ENCODE peak calls at places on chromosomes 2 and 18, in eight cellular contexts. One of them, this sample, is unnamed. For H3K9me2, the result is how much of the 10 kb centered on the place peaks cover.

GRCh38 chr2:174334781-174335604 is at the start of gene SP9:
- DNase-seq in OCI-LY7: no peak
- DNase-seq in GM23338: peak
- DNase-seq in GM23248: peak
- DNase-seq in HCT116: no peak
- DNase-seq in PC-9: no peak
- DNase-seq in PC-3: no peak
- DNase-seq in SK-N-SH: peak
- DNase-seq in this sample: peak

GRCh38 chr2:146844226-146844990 is 1000.4 kb upstream of the ACVR2A start:
- DNase-seq in OCI-LY7: no peak
- DNase-seq in GM23338: no peak
- DNase-seq in GM23248: peak
- DNase-seq in HCT116: no peak
- DNase-seq in PC-9: no peak
- DNase-seq in PC-3: peak
- DNase-seq in SK-N-SH: no peak
- DNase-seq in this sample: no peak

GRCh38 chr2:218798767-218799504 is 17.0 kb downstream of the CYP27A1 start:
- DNase-seq in OCI-LY7: no peak
- DNase-seq in GM23338: peak
- DNase-seq in GM23248: no peak
- DNase-seq in HCT116: no peak
- DNase-seq in PC-9: no peak
- DNase-seq in PC-3: no peak
- DNase-seq in SK-N-SH: no peak
- DNase-seq in this sample: no peak

GRCh38 chr18:51561821-51562220 is 364.3 kb upstream of the MEX3C start:
- DNase-seq in OCI-LY7: no peak
- DNase-seq in GM23338: no peak
- DNase-seq in GM23248: no peak
- DNase-seq in HCT116: no peak
- DNase-seq in PC-9: no peak
- DNase-seq in PC-3: no peak
- DNase-seq in SK-N-SH: no peak
- DNase-seq in this sample: no peak

GRCh38 chr18:57786038-57786437 is 17.1 kb downstream of the ATP8B1 start:
- DNase-seq in OCI-LY7: no peak
- DNase-seq in GM23338: no peak
- DNase-seq in GM23248: no peak
- DNase-seq in HCT116: no peak
- DNase-seq in PC-9: no peak
- DNase-seq in PC-3: no peak
- DNase-seq in SK-N-SH: no peak
- DNase-seq in this sample: no peak

GRCh38 chr2:171706152-171706803 is 19.0 kb downstream of the DYNC1I2 start:
- DNase-seq in OCI-LY7: peak
- DNase-seq in GM23338: no peak
- DNase-seq in GM23248: peak
- DNase-seq in HCT116: no peak
- DNase-seq in PC-9: no peak
- DNase-seq in PC-3: peak
- DNase-seq in SK-N-SH: peak
- DNase-seq in this sample: peak

GRCh38 chr18:36594621-36595020 is 234.2 kb downstream of the TPGS2 start:
- DNase-seq in OCI-LY7: no peak
- DNase-seq in GM23338: no peak
- DNase-seq in GM23248: no peak
- DNase-seq in HCT116: no peak
- DNase-seq in PC-9: no peak
- DNase-seq in PC-3: no peak
- DNase-seq in SK-N-SH: no peak
- DNase-seq in this sample: no peak

GRCh38 chr18:59718108-59719057 is 21.2 kb upstream of the CCBE1 start:
- DNase-seq in OCI-LY7: no peak
- DNase-seq in GM23338: no peak
- DNase-seq in GM23248: peak
- DNase-seq in HCT116: no peak
- DNase-seq in PC-9: peak
- DNase-seq in PC-3: peak
- DNase-seq in SK-N-SH: peak
- DNase-seq in this sample: no peak

GRCh38 chr18:61466736-61467135 is 133.5 kb downstream of the CDH20 start:
- DNase-seq in OCI-LY7: no peak
- DNase-seq in GM23338: peak
- DNase-seq in GM23248: no peak
- DNase-seq in HCT116: no peak
- DNase-seq in PC-9: no peak
- DNase-seq in PC-3: no peak
- DNase-seq in SK-N-SH: no peak
- DNase-seq in this sample: no peak

GRCh38 chr2:236675051-236675450 is 105.4 kb downstream of the ACKR3 start:
- DNase-seq in OCI-LY7: no peak
- DNase-seq in GM23338: no peak
- DNase-seq in GM23248: peak
- DNase-seq in HCT116: no peak
- DNase-seq in PC-9: no peak
- DNase-seq in PC-3: no peak
- DNase-seq in SK-N-SH: no peak
- DNase-seq in this sample: no peak

GRCh38 chr2:142682528-142682927 is 194.9 kb upstream of the KYNU start:
- DNase-seq in OCI-LY7: no peak
- DNase-seq in GM23338: no peak
- DNase-seq in GM23248: peak
- DNase-seq in HCT116: peak
- DNase-seq in PC-9: no peak
- DNase-seq in PC-3: peak
- DNase-seq in SK-N-SH: no peak
- DNase-seq in this sample: no peak

GRCh38 chr2:68031546-68032160 is 31.2 kb downstream of the C1D start:
- DNase-seq in OCI-LY7: peak
- DNase-seq in GM23338: peak
- DNase-seq in GM23248: peak
- DNase-seq in HCT116: peak
- DNase-seq in PC-9: no peak
- DNase-seq in PC-3: peak
- DNase-seq in SK-N-SH: peak
- DNase-seq in this sample: peak

GRCh38 chr2:152098033-152098797 is 629 bp downstream of the CACNB4 start:
- DNase-seq in OCI-LY7: no peak
- DNase-seq in GM23338: peak
- DNase-seq in GM23248: peak
- DNase-seq in HCT116: no peak
- DNase-seq in PC-9: peak
- DNase-seq in PC-3: peak
- DNase-seq in SK-N-SH: peak
- DNase-seq in this sample: no peak

GRCh38 chr2:172863341-172863740 is 127.7 kb downstream of the RAPGEF4 start:
- DNase-seq in OCI-LY7: no peak
- DNase-seq in GM23338: no peak
- DNase-seq in GM23248: no peak
- DNase-seq in HCT116: no peak
- DNase-seq in PC-9: no peak
- DNase-seq in PC-3: no peak
- DNase-seq in SK-N-SH: no peak
- DNase-seq in this sample: no peak

GRCh38 chr2:18167871-18168270 is 289.4 kb downstream of the KCNS3 start:
- DNase-seq in OCI-LY7: no peak
- DNase-seq in GM23338: no peak
- DNase-seq in GM23248: no peak
- DNase-seq in HCT116: no peak
- DNase-seq in PC-9: peak
- DNase-seq in PC-3: peak
- DNase-seq in SK-N-SH: no peak
- DNase-seq in this sample: no peak

GRCh38 chr2:4938246-4938645 is 753.9 kb upstream of the SOX11 start:
- DNase-seq in OCI-LY7: no peak
- DNase-seq in GM23338: no peak
- DNase-seq in GM23248: no peak
- DNase-seq in HCT116: no peak
- DNase-seq in PC-9: no peak
- DNase-seq in PC-3: no peak
- DNase-seq in SK-N-SH: peak
- DNase-seq in this sample: no peak

GRCh38 chr2:143229411-143229810 is 100.2 kb downstream of the ARHGAP15 start:
- DNase-seq in OCI-LY7: no peak
- DNase-seq in GM23338: peak
- DNase-seq in GM23248: no peak
- DNase-seq in HCT116: no peak
- DNase-seq in PC-9: no peak
- DNase-seq in PC-3: no peak
- DNase-seq in SK-N-SH: no peak
- DNase-seq in this sample: no peak

GRCh38 chr2:24861500-24861899 is 58.5 kb downstream of the ADCY3 start:
- DNase-seq in OCI-LY7: no peak
- DNase-seq in GM23338: no peak
- DNase-seq in GM23248: no peak
- DNase-seq in HCT116: no peak
- DNase-seq in PC-9: no peak
- DNase-seq in PC-3: no peak
- DNase-seq in SK-N-SH: no peak
- DNase-seq in this sample: no peak

GRCh38 chr2:11543337-11544216 is 9.7 kb downstream of the GREB1 start:
- DNase-seq in OCI-LY7: no peak
- DNase-seq in GM23338: no peak
- DNase-seq in GM23248: no peak
- DNase-seq in HCT116: no peak
- DNase-seq in PC-9: no peak
- DNase-seq in PC-3: no peak
- DNase-seq in SK-N-SH: no peak
- DNase-seq in this sample: no peak

GRCh38 chr2:124778076-124778475 is 753.0 kb downstream of the CNTNAP5 start:
- DNase-seq in OCI-LY7: no peak
- DNase-seq in GM23338: no peak
- DNase-seq in GM23248: no peak
- DNase-seq in HCT116: no peak
- DNase-seq in PC-9: no peak
- DNase-seq in PC-3: peak
- DNase-seq in SK-N-SH: no peak
- DNase-seq in this sample: peak

DNA sequence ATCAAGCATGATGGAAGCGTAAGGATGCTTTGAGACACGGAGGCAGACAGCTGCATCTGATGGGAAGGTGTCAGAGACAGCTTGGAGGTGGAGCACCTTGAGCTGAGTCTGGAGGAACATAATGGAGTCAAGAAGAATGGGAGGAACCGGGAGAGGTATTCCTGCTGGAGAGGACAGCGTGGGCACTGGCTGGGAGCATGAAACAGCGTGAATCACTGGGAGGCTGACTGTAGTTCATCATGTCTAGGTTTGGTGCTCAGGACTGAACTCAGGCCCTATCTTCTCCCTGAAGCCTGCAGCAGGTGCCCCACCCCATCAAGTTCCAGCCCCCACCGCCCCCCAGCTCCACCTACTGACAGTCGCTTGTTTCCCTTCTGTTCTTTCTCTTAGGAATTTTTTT is 98.6 kb downstream of the TMEM17 start:
- DNase-seq in OCI-LY7: no peak
- DNase-seq in GM23338: no peak
- DNase-seq in GM23248: no peak
- DNase-seq in HCT116: no peak
- DNase-seq in PC-9: no peak
- DNase-seq in PC-3: no peak
- DNase-seq in SK-N-SH: no peak
- DNase-seq in this sample: no peak
- H3K4me2 ChIP-seq in OCI-LY7: no peak
- H3K4me2 ChIP-seq in GM23338: no peak
- H3K4me2 ChIP-seq in GM23248: no peak
- H3K4me2 ChIP-seq in HCT116: no peak
- H3K4me2 ChIP-seq in PC-9: no peak
- H3K4me2 ChIP-seq in PC-3: no peak
- H3K4me2 ChIP-seq in SK-N-SH: no peak
- H3K4me2 ChIP-seq in this sample: no peak

DNA sequence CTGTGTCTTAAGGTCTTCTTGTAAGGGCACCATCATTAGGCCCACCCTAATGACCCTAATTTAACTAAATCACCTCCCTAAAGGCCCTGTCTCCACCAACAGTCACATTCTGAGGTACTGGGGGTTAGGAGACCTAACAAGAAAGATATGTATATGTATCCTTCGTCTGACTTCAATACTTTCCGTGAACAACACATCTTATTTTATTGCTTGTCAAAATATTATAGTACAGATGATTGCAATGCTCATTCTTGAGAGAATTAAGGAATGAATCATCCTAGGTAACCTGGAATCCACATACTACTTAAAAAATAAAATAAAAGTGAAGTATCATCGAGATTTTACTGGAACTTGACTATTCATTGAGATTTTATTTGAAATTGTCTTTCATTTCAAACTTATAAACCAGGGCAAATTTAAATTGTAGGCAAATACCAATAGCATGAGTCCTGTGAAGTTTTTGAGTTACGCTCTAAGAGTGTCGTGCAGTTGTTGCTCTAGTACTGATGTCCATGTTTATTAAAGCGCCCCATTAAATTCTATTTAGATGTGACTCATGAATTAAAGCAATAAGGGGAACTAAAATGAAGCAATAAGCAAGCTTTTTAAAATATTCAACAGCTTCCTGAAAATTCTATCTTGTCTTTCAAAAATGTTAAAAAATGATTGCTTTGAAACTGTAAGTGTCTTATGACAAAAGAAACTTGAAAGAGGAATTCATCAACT is 39.9 kb downstream of the CCDC102B start:
- DNase-seq in OCI-LY7: no peak
- DNase-seq in GM23338: no peak
- DNase-seq in GM23248: peak
- DNase-seq in HCT116: no peak
- DNase-seq in PC-9: no peak
- DNase-seq in PC-3: peak
- DNase-seq in SK-N-SH: no peak
- DNase-seq in this sample: no peak
- H3K9me2 ChIP-seq in OCI-LY7: under half
- H3K9me2 ChIP-seq in GM23338: under half
- H3K9me2 ChIP-seq in GM23248: under half
- H3K9me2 ChIP-seq in HCT116: under half
- H3K9me2 ChIP-seq in PC-9: under half
- H3K9me2 ChIP-seq in PC-3: under half
- H3K9me2 ChIP-seq in SK-N-SH: under half
- H3K9me2 ChIP-seq in this sample: under half

DNA sequence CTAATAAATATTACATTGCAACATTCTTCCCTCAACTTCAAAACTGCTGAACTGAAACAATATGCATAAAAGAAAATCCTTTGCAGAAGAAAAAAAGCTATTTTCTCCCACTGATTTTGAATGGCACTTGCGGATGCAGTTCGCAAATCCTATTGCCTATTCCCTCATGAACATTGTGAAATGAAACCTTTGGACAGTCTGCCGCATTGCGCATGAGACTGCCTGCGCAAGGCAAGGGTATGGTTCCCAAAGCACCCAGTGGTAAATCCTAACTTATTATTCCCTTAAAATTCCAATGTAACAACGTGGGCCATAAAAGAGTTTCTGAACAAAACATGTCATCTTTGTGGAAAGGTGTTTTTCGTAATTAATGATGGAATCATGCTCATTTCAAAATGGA is 8.4 kb downstream of the HOXD8 start:
- DNase-seq in OCI-LY7: no peak
- DNase-seq in GM23338: no peak
- DNase-seq in GM23248: peak
- DNase-seq in HCT116: no peak
- DNase-seq in PC-9: no peak
- DNase-seq in PC-3: no peak
- DNase-seq in SK-N-SH: no peak
- DNase-seq in this sample: no peak
- H3K4me2 ChIP-seq in OCI-LY7: no peak
- H3K4me2 ChIP-seq in GM23338: no peak
- H3K4me2 ChIP-seq in GM23248: peak
- H3K4me2 ChIP-seq in HCT116: no peak
- H3K4me2 ChIP-seq in PC-9: no peak
- H3K4me2 ChIP-seq in PC-3: peak
- H3K4me2 ChIP-seq in SK-N-SH: peak
- H3K4me2 ChIP-seq in this sample: no peak

GRCh38 chr2:164671664-164672396 is 50.5 kb upstream of the GRB14 start:
- DNase-seq in OCI-LY7: no peak
- DNase-seq in GM23338: no peak
- DNase-seq in GM23248: peak
- DNase-seq in HCT116: no peak
- DNase-seq in PC-9: no peak
- DNase-seq in PC-3: no peak
- DNase-seq in SK-N-SH: no peak
- DNase-seq in this sample: no peak
- H3K9me2 ChIP-seq in OCI-LY7: under half
- H3K9me2 ChIP-seq in GM23338: under half
- H3K9me2 ChIP-seq in GM23248: under half
- H3K9me2 ChIP-seq in HCT116: under half
- H3K9me2 ChIP-seq in PC-9: under half
- H3K9me2 ChIP-seq in PC-3: under half
- H3K9me2 ChIP-seq in SK-N-SH: under half
- H3K9me2 ChIP-seq in this sample: under half